ENCODE peak calls at places on chromosomes 3 and 15, in seven cellular contexts. One of them, this sample, is unnamed.

GRCh38 chr3:136751259-136752045 is 726 bp downstream of the STAG1 start:
- DNase-seq in IMR-90: peak; percentile 73
- DNase-seq in mesenchymal stem cell: peak; percentile 90
- DNase-seq in mesendoderm: peak; percentile 92
- DNase-seq in H9: peak; percentile 76
- DNase-seq in H1: peak; percentile 75
- DNase-seq in trophoblast cell: peak; percentile 64
- DNase-seq in this sample: peak; percentile 76

GRCh38 chr15:33111051-33111451 is 83.5 kb downstream of the FMN1 start:
- DNase-seq in IMR-90: peak; percentile 75
- DNase-seq in mesenchymal stem cell: no peak
- DNase-seq in mesendoderm: peak; percentile 41
- DNase-seq in H9: no peak
- DNase-seq in H1: no peak
- DNase-seq in trophoblast cell: peak; percentile 29
- DNase-seq in this sample: no peak

GRCh38 chr3:186241910-186242821 is 119.9 kb downstream of the DGKG start:
- DNase-seq in IMR-90: peak; percentile 82
- DNase-seq in mesenchymal stem cell: peak; percentile 96
- DNase-seq in mesendoderm: peak; percentile 96
- DNase-seq in H9: peak; percentile 91
- DNase-seq in H1: peak; percentile 80
- DNase-seq in trophoblast cell: peak; percentile 61
- DNase-seq in this sample: peak; percentile 45

GRCh38 chr15:29924750-29925149 is 102.5 kb upstream of the TJP1 start:
- DNase-seq in IMR-90: peak; percentile 83
- DNase-seq in mesenchymal stem cell: peak; percentile 61
- DNase-seq in mesendoderm: peak; percentile 100
- DNase-seq in H9: peak; percentile 92
- DNase-seq in H1: no peak
- DNase-seq in trophoblast cell: peak; percentile 96
- DNase-seq in this sample: peak; percentile 62

GRCh38 chr3:188294823-188295487 is 141.0 kb downstream of the LPP start:
- DNase-seq in IMR-90: peak; percentile 96
- DNase-seq in mesenchymal stem cell: peak; percentile 97
- DNase-seq in mesendoderm: peak; percentile 44
- DNase-seq in H9: no peak
- DNase-seq in H1: no peak
- DNase-seq in trophoblast cell: peak; percentile 82
- DNase-seq in this sample: no peak

GRCh38 chr3:127448161-127448561 is 142.4 kb downstream of the TPRA1 start:
- DNase-seq in IMR-90: no peak
- DNase-seq in mesenchymal stem cell: no peak
- DNase-seq in mesendoderm: peak; percentile 24
- DNase-seq in H9: peak; percentile 18
- DNase-seq in H1: no peak
- DNase-seq in trophoblast cell: no peak
- DNase-seq in this sample: no peak

GRCh38 chr15:39835550-39835949 is 52.9 kb upstream of the FSIP1 start:
- DNase-seq in IMR-90: no peak
- DNase-seq in mesenchymal stem cell: peak; percentile 20
- DNase-seq in mesendoderm: peak; percentile 72
- DNase-seq in H9: no peak
- DNase-seq in H1: no peak
- DNase-seq in trophoblast cell: peak; percentile 12
- DNase-seq in this sample: no peak

GRCh38 chr3:134852893-134853351 is 57.9 kb downstream of the EPHB1 start:
- DNase-seq in IMR-90: no peak
- DNase-seq in mesenchymal stem cell: no peak
- DNase-seq in mesendoderm: no peak
- DNase-seq in H9: no peak
- DNase-seq in H1: no peak
- DNase-seq in trophoblast cell: no peak
- DNase-seq in this sample: no peak

GRCh38 chr3:152267319-152267689 is 1.4 kb upstream of the MBNL1 start:
- DNase-seq in IMR-90: no peak
- DNase-seq in mesenchymal stem cell: no peak
- DNase-seq in mesendoderm: peak; percentile 19
- DNase-seq in H9: no peak
- DNase-seq in H1: no peak
- DNase-seq in trophoblast cell: no peak
- DNase-seq in this sample: no peak

GRCh38 chr15:80693682-80694623 is 1.2 kb upstream of the ABHD17C start:
- DNase-seq in IMR-90: peak; percentile 39
- DNase-seq in mesenchymal stem cell: peak; percentile 35
- DNase-seq in mesendoderm: no peak
- DNase-seq in H9: no peak
- DNase-seq in H1: no peak
- DNase-seq in trophoblast cell: peak; percentile 16
- DNase-seq in this sample: no peak

GRCh38 chr3:15217011-15217671 is 11.1 kb downstream of the CAPN7 start:
- DNase-seq in IMR-90: no peak
- DNase-seq in mesenchymal stem cell: no peak
- DNase-seq in mesendoderm: no peak
- DNase-seq in H9: no peak
- DNase-seq in H1: no peak
- DNase-seq in trophoblast cell: no peak
- DNase-seq in this sample: no peak
- H3K4ac ChIP-seq in IMR-90: no peak overlapping the region
- H3K4ac ChIP-seq in mesenchymal stem cell: no peak overlapping the region
- H3K4ac ChIP-seq in mesendoderm: no peak overlapping the region
- H3K4ac ChIP-seq in H9: no peak overlapping the region
- H3K4ac ChIP-seq in H1: no peak overlapping the region
- H3K4ac ChIP-seq in trophoblast cell: no peak overlapping the region
- H3K4ac ChIP-seq in this sample: no peak overlapping the region

DNA sequence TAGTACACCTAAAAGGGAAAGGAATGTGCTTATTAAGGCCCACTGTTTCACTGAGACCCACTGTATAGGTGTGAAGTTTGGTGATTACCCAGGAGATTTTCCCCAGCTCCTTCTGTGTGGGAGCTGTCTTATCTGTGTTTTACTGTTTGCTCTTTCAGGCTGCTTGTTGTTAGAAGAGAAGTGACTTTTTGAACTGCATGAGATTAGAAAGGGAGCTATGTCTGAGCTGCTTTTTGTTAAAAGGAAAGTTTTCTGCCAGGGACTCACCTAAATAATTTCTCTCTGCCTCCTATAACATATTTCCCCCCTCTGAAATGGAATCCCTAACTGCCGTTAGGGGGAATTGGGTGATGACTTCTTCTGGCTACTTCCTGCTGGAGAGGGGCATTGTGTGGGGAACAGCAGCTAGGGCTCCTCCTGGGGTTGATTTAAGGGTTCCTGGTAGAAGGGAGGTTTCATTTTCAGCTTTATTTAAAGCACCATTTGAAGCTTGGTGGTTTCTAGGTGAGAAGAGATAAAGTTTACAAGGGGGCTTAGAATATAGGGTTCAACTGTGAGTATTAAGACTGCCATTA is 77.1 kb upstream of the ATP11B start:
- DNase-seq in IMR-90: no peak
- DNase-seq in mesenchymal stem cell: no peak
- DNase-seq in mesendoderm: peak; percentile 93
- DNase-seq in H9: no peak
- DNase-seq in H1: no peak
- DNase-seq in trophoblast cell: no peak
- DNase-seq in this sample: no peak
- H2BK5ac ChIP-seq in IMR-90: no peak overlapping the region
- H2BK5ac ChIP-seq in mesenchymal stem cell: no peak overlapping the region
- H2BK5ac ChIP-seq in mesendoderm: no peak overlapping the region
- H2BK5ac ChIP-seq in H9: no peak overlapping the region
- H2BK5ac ChIP-seq in H1: no peak overlapping the region
- H2BK5ac ChIP-seq in trophoblast cell: no peak overlapping the region
- H2BK5ac ChIP-seq in this sample: no peak overlapping the region

DNA sequence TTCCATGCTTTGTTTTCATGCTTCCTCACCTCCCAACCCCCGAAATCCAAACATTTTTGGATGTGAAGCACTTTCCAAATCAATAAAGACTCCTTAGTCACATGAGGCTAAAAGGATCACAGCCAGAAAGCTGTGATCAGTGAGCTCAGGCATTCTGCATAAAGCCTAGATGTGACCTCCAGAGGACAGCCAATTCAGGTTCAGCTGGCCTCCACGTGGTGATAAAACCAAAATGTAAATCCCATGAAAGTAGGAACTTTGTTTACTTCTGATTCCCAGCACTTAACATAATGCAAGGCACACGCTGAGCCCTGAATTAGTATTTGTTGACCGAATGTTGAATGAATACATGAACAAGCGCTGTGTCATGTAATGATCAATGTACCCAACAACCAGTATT is 249.5 kb upstream of the EOMES start:
- DNase-seq in IMR-90: no peak
- DNase-seq in mesenchymal stem cell: no peak
- DNase-seq in mesendoderm: peak; percentile 25
- DNase-seq in H9: no peak
- DNase-seq in H1: no peak
- DNase-seq in trophoblast cell: no peak
- DNase-seq in this sample: no peak
- H3K4ac ChIP-seq in IMR-90: no peak overlapping the region
- H3K4ac ChIP-seq in mesenchymal stem cell: no peak overlapping the region
- H3K4ac ChIP-seq in mesendoderm: no peak overlapping the region
- H3K4ac ChIP-seq in H9: no peak overlapping the region
- H3K4ac ChIP-seq in H1: no peak overlapping the region
- H3K4ac ChIP-seq in trophoblast cell: no peak overlapping the region
- H3K4ac ChIP-seq in this sample: no peak overlapping the region

DNA sequence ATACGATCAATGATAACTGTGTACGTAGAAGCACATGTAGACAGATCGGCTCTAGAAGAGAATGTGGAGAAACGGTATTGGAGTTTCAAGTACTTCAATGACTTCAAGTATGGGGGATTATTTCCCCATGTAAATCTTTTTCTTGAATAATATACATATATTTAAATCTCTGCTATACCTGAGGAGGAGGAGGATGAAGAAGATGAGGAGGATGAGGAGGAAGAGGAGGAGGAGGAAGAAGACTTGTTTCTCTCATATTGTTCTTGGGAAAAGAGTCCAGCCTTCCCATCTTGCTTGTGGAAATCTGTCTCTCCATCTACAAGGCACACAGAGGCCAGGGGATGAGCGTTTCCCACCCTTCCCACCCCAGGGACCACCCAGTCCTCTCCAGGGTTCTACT is 10.6 kb downstream of the TMEM40 start:
- DNase-seq in IMR-90: no peak
- DNase-seq in mesenchymal stem cell: no peak
- DNase-seq in mesendoderm: no peak
- DNase-seq in H9: no peak
- DNase-seq in H1: no peak
- DNase-seq in trophoblast cell: no peak
- DNase-seq in this sample: no peak
- H2BK5ac ChIP-seq in IMR-90: no peak overlapping the region
- H2BK5ac ChIP-seq in mesenchymal stem cell: no peak overlapping the region
- H2BK5ac ChIP-seq in mesendoderm: no peak overlapping the region
- H2BK5ac ChIP-seq in H9: no peak overlapping the region
- H2BK5ac ChIP-seq in H1: no peak overlapping the region
- H2BK5ac ChIP-seq in trophoblast cell: no peak overlapping the region
- H2BK5ac ChIP-seq in this sample: no peak overlapping the region

This sample was measured in neuronal stem cell.